ENCODE peak calls at places on chromosomes 4 and X, in five cellular contexts. One of them, this sample, is unnamed.
A peak's percentile ranks its signal among the peaks of the same experiment; 100 is the strongest.

GRCh38 chr4:127730142-127730913 is at the start of gene SLC25A31:
- DNase-seq in trophoblast cell: no peak
- DNase-seq in H9: peak; percentile 35
- DNase-seq in mesenchymal stem cell: no peak
- DNase-seq in H1: no peak
- DNase-seq in this sample: no peak

GRCh38 chrX:19272452-19272851 is 71.3 kb upstream of the PDHA1 start:
- DNase-seq in H9: no peak
- DNase-seq in H1: no peak
- DNase-seq in mesenchymal stem cell: peak; percentile 1
- DNase-seq in trophoblast cell: no peak
- DNase-seq in this sample: no peak

GRCh38 chr4:135434936-135435335 is 1233.3 kb upstream of the PABPC4L start:
- DNase-seq in H1: no peak
- DNase-seq in H9: no peak
- DNase-seq in trophoblast cell: peak; percentile 95
- DNase-seq in mesenchymal stem cell: peak; percentile 59
- DNase-seq in this sample: no peak

GRCh38 chr4:107616838-107617389 is 103.1 kb downstream of the PAPSS1 start:
- DNase-seq in mesenchymal stem cell: no peak
- DNase-seq in trophoblast cell: no peak
- DNase-seq in H1: no peak
- DNase-seq in H9: no peak
- DNase-seq in this sample: no peak

GRCh38 chrX:13304052-13304451 is 15.8 kb downstream of the ATXN3L start:
- DNase-seq in trophoblast cell: no peak
- DNase-seq in H9: no peak
- DNase-seq in mesenchymal stem cell: no peak
- DNase-seq in H1: no peak
- DNase-seq in this sample: no peak

GRCh38 chr4:78880874-78881492 is 58.3 kb downstream of the PAQR3 start:
- DNase-seq in H1: no peak
- DNase-seq in mesenchymal stem cell: no peak
- DNase-seq in trophoblast cell: no peak
- DNase-seq in H9: no peak
- DNase-seq in this sample: no peak

GRCh38 chrX:124238268-124238667 is 94.2 kb upstream of the TEX13D start:
- DNase-seq in mesenchymal stem cell: no peak
- DNase-seq in trophoblast cell: no peak
- DNase-seq in H1: no peak
- DNase-seq in H9: no peak
- DNase-seq in this sample: no peak

GRCh38 chr4:33709247-33709646 is 2535.1 kb downstream of the ARAP2 start:
- DNase-seq in H1: no peak
- DNase-seq in H9: no peak
- DNase-seq in trophoblast cell: no peak
- DNase-seq in mesenchymal stem cell: peak; percentile 29
- DNase-seq in this sample: no peak

GRCh38 chrX:13658602-13659001 is 5.7 kb downstream of the TCEANC start:
- DNase-seq in H9: no peak
- DNase-seq in mesenchymal stem cell: peak; percentile 56
- DNase-seq in trophoblast cell: no peak
- DNase-seq in H1: no peak
- DNase-seq in this sample: peak; percentile 8

GRCh38 chr4:152672403-152673092 is 7.2 kb downstream of the TMEM154 start:
- DNase-seq in trophoblast cell: no peak
- DNase-seq in H1: no peak
- DNase-seq in mesenchymal stem cell: no peak
- DNase-seq in H9: no peak
- DNase-seq in this sample: no peak

GRCh38 chrX:1592863-1593201 is 1.4 kb downstream of the AKAP17A start:
- DNase-seq in H1: no peak
- DNase-seq in trophoblast cell: no peak
- DNase-seq in mesenchymal stem cell: no peak
- DNase-seq in H9: no peak
- DNase-seq in this sample: no peak

GRCh38 chrX:106481341-106481740 is 130.4 kb upstream of the RADX start:
- DNase-seq in trophoblast cell: peak; percentile 55
- DNase-seq in mesenchymal stem cell: peak; percentile 48
- DNase-seq in H1: peak; percentile 60
- DNase-seq in H9: peak; percentile 27
- DNase-seq in this sample: peak; percentile 48

GRCh38 chr4:182192511-182193181 is 50.6 kb upstream of the TENM3 start:
- DNase-seq in H1: no peak
- DNase-seq in trophoblast cell: peak; percentile 11
- DNase-seq in mesenchymal stem cell: no peak
- DNase-seq in H9: no peak
- DNase-seq in this sample: no peak

GRCh38 chr4:136680761-136681160 is 851.5 kb downstream of the PCDH18 start:
- DNase-seq in H9: no peak
- DNase-seq in H1: no peak
- DNase-seq in trophoblast cell: no peak
- DNase-seq in mesenchymal stem cell: no peak
- DNase-seq in this sample: no peak

GRCh38 chrX:69493193-69493592 is 10.9 kb upstream of the NALF2 start:
- DNase-seq in trophoblast cell: peak; percentile 33
- DNase-seq in H9: peak; percentile 61
- DNase-seq in H1: peak; percentile 72
- DNase-seq in mesenchymal stem cell: no peak
- DNase-seq in this sample: peak; percentile 31

GRCh38 chrX:120653000-120653399 is 23.1 kb upstream of the C1GALT1C1 start:
- DNase-seq in H9: no peak
- DNase-seq in mesenchymal stem cell: no peak
- DNase-seq in H1: no peak
- DNase-seq in trophoblast cell: no peak
- DNase-seq in this sample: no peak

GRCh38 chrX:40096395-40097091 is 1.2 kb downstream of the BCOR start:
- DNase-seq in trophoblast cell: peak; percentile 46
- DNase-seq in H1: no peak
- DNase-seq in H9: peak; percentile 61
- DNase-seq in mesenchymal stem cell: peak; percentile 72
- DNase-seq in this sample: no peak

GRCh38 chr4:139581096-139581495 is 25.1 kb upstream of the SETD7 start:
- DNase-seq in mesenchymal stem cell: no peak
- DNase-seq in trophoblast cell: peak; percentile 33
- DNase-seq in H1: no peak
- DNase-seq in H9: no peak
- DNase-seq in this sample: no peak

GRCh38 chr4:13481569-13481968 is 2.6 kb downstream of the RAB28 start:
- DNase-seq in trophoblast cell: no peak
- DNase-seq in mesenchymal stem cell: peak; percentile 59
- DNase-seq in H1: no peak
- DNase-seq in H9: no peak
- DNase-seq in this sample: peak; percentile 11

GRCh38 chr4:117085185-117085701 is at the start of gene TRAM1L1:
- DNase-seq in mesenchymal stem cell: peak; percentile 79
- DNase-seq in trophoblast cell: peak; percentile 9
- DNase-seq in H9: peak; percentile 89
- DNase-seq in H1: peak; percentile 86
- DNase-seq in this sample: peak; percentile 73

GRCh38 chr4:1002131-1002630 is 9.0 kb upstream of the SLC26A1 start:
- DNase-seq in H9: peak; percentile 59
- DNase-seq in H1: no peak
- DNase-seq in mesenchymal stem cell: no peak
- DNase-seq in trophoblast cell: no peak
- DNase-seq in this sample: no peak

GRCh38 chr4:84681488-84682274 is 98.8 kb downstream of the CDS1 start:
- DNase-seq in H9: no peak
- DNase-seq in trophoblast cell: no peak
- DNase-seq in mesenchymal stem cell: peak; percentile 90
- DNase-seq in H1: no peak
- DNase-seq in this sample: no peak

GRCh38 chr4:156941940-156942548 is 29.6 kb downstream of the PDGFC start:
- DNase-seq in mesenchymal stem cell: peak; percentile 98
- DNase-seq in trophoblast cell: peak; percentile 61
- DNase-seq in H9: peak; percentile 53
- DNase-seq in H1: no peak
- DNase-seq in this sample: peak; percentile 26

GRCh38 chr4:137266511-137266910 is 265.8 kb downstream of the PCDH18 start:
- DNase-seq in H1: no peak
- DNase-seq in H9: no peak
- DNase-seq in trophoblast cell: no peak
- DNase-seq in mesenchymal stem cell: no peak
- DNase-seq in this sample: no peak

GRCh38 chr4:120922390-120923200 is at the start of gene PRDM5:
- DNase-seq in trophoblast cell: peak; percentile 62
- DNase-seq in mesenchymal stem cell: peak; percentile 60
- DNase-seq in H9: peak; percentile 78
- DNase-seq in H1: peak; percentile 87
- DNase-seq in this sample: peak; percentile 64

GRCh38 chr4:143337600-143338287 is 1.1 kb downstream of the GAB1 start:
- DNase-seq in mesenchymal stem cell: peak; percentile 72
- DNase-seq in trophoblast cell: no peak
- DNase-seq in H1: no peak
- DNase-seq in H9: peak; percentile 38
- DNase-seq in this sample: no peak

GRCh38 chrX:8913665-8914409 is 112.7 kb upstream of the FAM9A start:
- DNase-seq in H9: no peak
- DNase-seq in H1: no peak
- DNase-seq in trophoblast cell: peak; percentile 31
- DNase-seq in mesenchymal stem cell: peak; percentile 47
- DNase-seq in this sample: no peak

GRCh38 chr4:7546809-7547367 is 112.2 kb upstream of the PSAPL1 start:
- DNase-seq in trophoblast cell: no peak
- DNase-seq in H1: no peak
- DNase-seq in H9: no peak
- DNase-seq in mesenchymal stem cell: peak; percentile 19
- DNase-seq in this sample: no peak

GRCh38 chr4:152488246-152488645 is 47.6 kb downstream of the FBXW7 start:
- DNase-seq in trophoblast cell: no peak
- DNase-seq in H9: no peak
- DNase-seq in mesenchymal stem cell: no peak
- DNase-seq in H1: no peak
- DNase-seq in this sample: no peak

GRCh38 chr4:8328456-8328855 is 58.9 kb downstream of the HTRA3 start:
- DNase-seq in H1: no peak
- DNase-seq in mesenchymal stem cell: no peak
- DNase-seq in H9: no peak
- DNase-seq in trophoblast cell: no peak
- DNase-seq in this sample: no peak

GRCh38 chr4:138259801-138260200 is 17.7 kb upstream of the SLC7A11 start:
- DNase-seq in mesenchymal stem cell: peak; percentile 46
- DNase-seq in trophoblast cell: no peak
- DNase-seq in H9: no peak
- DNase-seq in H1: no peak
- DNase-seq in this sample: no peak

GRCh38 chr4:32485976-32486375 is 1765.8 kb downstream of the PCDH7 start:
- DNase-seq in mesenchymal stem cell: no peak
- DNase-seq in trophoblast cell: no peak
- DNase-seq in H1: no peak
- DNase-seq in H9: no peak
- DNase-seq in this sample: peak; percentile 36

GRCh38 chr4:55186123-55186522 is 60.7 kb upstream of the KDR start:
- DNase-seq in mesenchymal stem cell: peak; percentile 13
- DNase-seq in H1: no peak
- DNase-seq in trophoblast cell: no peak
- DNase-seq in H9: no peak
- DNase-seq in this sample: no peak

DNA sequence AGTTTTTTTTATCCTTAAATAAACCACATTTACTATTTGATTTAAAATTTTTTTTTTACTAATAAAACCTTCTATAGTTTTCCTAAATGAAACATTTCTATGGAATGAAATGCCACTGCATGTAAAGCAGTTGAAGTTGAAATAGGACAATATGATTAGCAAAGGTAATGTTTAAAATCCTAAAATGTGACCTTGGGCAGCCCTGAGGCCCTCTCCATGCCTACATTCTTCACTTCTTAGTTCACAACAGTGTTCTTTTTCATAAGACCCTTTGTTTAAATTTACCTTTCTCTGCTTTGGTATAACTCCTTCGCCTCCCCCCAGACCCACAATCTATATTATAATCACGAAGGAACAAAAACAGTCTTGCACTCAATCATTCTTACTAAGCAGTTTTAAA is 124.4 kb upstream of the NAP1L5 start:
- DNase-seq in H9: no peak
- DNase-seq in H1: no peak
- DNase-seq in mesenchymal stem cell: no peak
- DNase-seq in trophoblast cell: no peak
- DNase-seq in this sample: no peak
- H3K9ac ChIP-seq in H9: no peak overlapping the region
- H3K9ac ChIP-seq in H1: no peak overlapping the region
- H3K9ac ChIP-seq in mesenchymal stem cell: peak overlapping the region; percentile 94
- H3K9ac ChIP-seq in trophoblast cell: no peak overlapping the region
- H3K9ac ChIP-seq in this sample: no peak overlapping the region

GRCh38 chr4:131430302-131430701 is 1718.8 kb upstream of the PCDH10 start:
- DNase-seq in mesenchymal stem cell: no peak
- DNase-seq in H9: no peak
- DNase-seq in H1: no peak
- DNase-seq in trophoblast cell: no peak
- DNase-seq in this sample: no peak
- H2BK12ac ChIP-seq in mesenchymal stem cell: no peak overlapping the region
- H2BK12ac ChIP-seq in H9: no peak overlapping the region
- H2BK12ac ChIP-seq in H1: no peak overlapping the region
- H2BK12ac ChIP-seq in trophoblast cell: no peak overlapping the region
- H2BK12ac ChIP-seq in this sample: no peak overlapping the region

GRCh38 chrX:102651242-102651967 is at the start of gene GPRASP1:
- DNase-seq in mesenchymal stem cell: peak; percentile 45
- DNase-seq in trophoblast cell: no peak
- DNase-seq in H9: peak; percentile 61
- DNase-seq in H1: peak; percentile 62
- DNase-seq in this sample: peak; percentile 50
- H3K9ac ChIP-seq in mesenchymal stem cell: peak within 1 kb of the TSS; percentile 85
- H3K9ac ChIP-seq in trophoblast cell: no peak within 1 kb of the TSS
- H3K9ac ChIP-seq in H9: no peak within 1 kb of the TSS
- H3K9ac ChIP-seq in H1: no peak within 1 kb of the TSS
- H3K9ac ChIP-seq in this sample: peak within 1 kb of the TSS; percentile 84

GRCh38 chrX:77440310-77440709 is 6.9 kb upstream of the FGF16 start:
- DNase-seq in trophoblast cell: no peak
- DNase-seq in H1: no peak
- DNase-seq in H9: no peak
- DNase-seq in mesenchymal stem cell: no peak
- DNase-seq in this sample: no peak
- H2BK12ac ChIP-seq in trophoblast cell: no peak overlapping the region
- H2BK12ac ChIP-seq in H1: no peak overlapping the region
- H2BK12ac ChIP-seq in H9: no peak overlapping the region
- H2BK12ac ChIP-seq in mesenchymal stem cell: no peak overlapping the region
- H2BK12ac ChIP-seq in this sample: no peak overlapping the region

GRCh38 chr4:76698141-76698540 is 199.8 kb downstream of the SOWAHB start:
- DNase-seq in trophoblast cell: no peak
- DNase-seq in mesenchymal stem cell: no peak
- DNase-seq in H1: no peak
- DNase-seq in H9: no peak
- DNase-seq in this sample: no peak
- H3K9ac ChIP-seq in trophoblast cell: no peak overlapping the region
- H3K9ac ChIP-seq in mesenchymal stem cell: no peak overlapping the region
- H3K9ac ChIP-seq in H1: no peak overlapping the region
- H3K9ac ChIP-seq in H9: no peak overlapping the region
- H3K9ac ChIP-seq in this sample: no peak overlapping the region

DNA sequence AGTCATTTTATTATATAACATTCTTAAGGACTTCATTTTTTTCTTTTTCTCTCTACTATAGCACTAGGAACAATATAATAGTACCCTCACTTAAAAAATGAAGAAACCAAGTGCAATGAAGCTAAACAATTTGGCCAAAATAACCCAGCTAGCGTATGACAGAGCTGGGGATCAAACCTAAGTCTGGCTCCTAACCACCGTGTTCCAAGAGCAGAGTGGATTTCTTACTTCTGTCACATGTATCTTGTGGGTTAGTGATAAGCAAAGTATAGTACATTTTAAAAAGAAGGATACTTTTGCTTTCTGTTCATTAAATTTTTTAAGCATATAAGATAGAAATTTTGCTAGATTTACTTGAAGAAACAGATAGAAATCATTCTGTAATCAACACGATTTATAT is 11.5 kb downstream of the LIMCH1 start:
- DNase-seq in mesenchymal stem cell: no peak
- DNase-seq in H9: no peak
- DNase-seq in trophoblast cell: no peak
- DNase-seq in H1: no peak
- DNase-seq in this sample: no peak
- H2BK12ac ChIP-seq in mesenchymal stem cell: no peak overlapping the region
- H2BK12ac ChIP-seq in H9: no peak overlapping the region
- H2BK12ac ChIP-seq in trophoblast cell: no peak overlapping the region
- H2BK12ac ChIP-seq in H1: no peak overlapping the region
- H2BK12ac ChIP-seq in this sample: no peak overlapping the region